ENCODE peak calls at places on chromosomes 16 and 17, in six cellular contexts. V is activated CD4-positive, CD25-positive, alpha-beta regulatory T cell; B is iPS DF 6.9; C is stimulated activated CD8-positive, alpha-beta memory T cell treated with anti-CD3 and anti-CD28 coated beads, Interleukin-12 subunit alpha, Interleukin-12 subunit beta, amount 100 ng/mL, for 1 hour; J is neural progenitor cell; K is NCI-H524. P is an unnamed sample.

GRCh38 chr16:21161211-21161610 is 2.7 kb downstream of the LDAF1 start:
- DNase-seq in V (no peak), B (no peak), K (no peak), J (no peak), C (no peak), P (no peak)

GRCh38 chr17:49456172-49456965 is 38.7 kb upstream of the NGFR start:
- DNase-seq in B (no peak), J (no peak), V (no peak), C (no peak), K (no peak), P (no peak)

GRCh38 chr16:18796377-18796776 is 5.0 kb downstream of the ARL6IP1 start:
- DNase-seq in B (no peak), C (no peak), V (no peak), J (no peak), K (no peak), P (no peak)

GRCh38 chr17:15293558-15293957 is 28.4 kb upstream of the PMP22 start:
- DNase-seq in K (no peak), B (no peak), J (no peak), V (no peak), C (no peak), P (no peak)

GRCh38 chr17:41530062-41531048 is 2.2 kb upstream of the KRT19 start:
- DNase-seq in C (no peak), B (no peak), K (no peak), V (no peak), J (no peak), P (no peak)

GRCh38 chr17:13337171-13337570 is 264.6 kb downstream of the HS3ST3A1 start:
- DNase-seq in K (no peak), B (no peak), J (no peak), C (no peak), V (no peak), P (no peak)

GRCh38 chr17:78875738-78876597 is 27.0 kb downstream of the CEP295NL start:
- DNase-seq in K (peak), J (no peak), C (no peak), V (no peak), B (no peak), P (no peak)

GRCh38 chr17:43983515-43984411 is 20.7 kb upstream of the NAGS start:
- DNase-seq in B (no peak), C (no peak), K (peak), J (peak), V (no peak), P (no peak)

GRCh38 chr17:76527430-76528111 is 9.9 kb downstream of the CYGB start:
- DNase-seq in K (no peak), C (peak), V (peak), J (peak), B (no peak), P (no peak)

GRCh38 chr17:74713199-74713755 is 554 bp upstream of the CD300LF start:
- DNase-seq in K (no peak), J (no peak), V (no peak), B (no peak), C (no peak), P (no peak)

GRCh38 chr17:5915337-5915736 is 154.8 kb upstream of the WSCD1 start:
- DNase-seq in K (no peak), C (no peak), J (no peak), V (no peak), B (no peak), P (no peak)

P was measured in activated T-helper 1 cell treated with anti-CD3 and anti-CD28 coated beads, Interleukin-2, amount 50 U/mL, for 16 hours.